ENCODE peak calls at places on chromosome 7, in seven cellular contexts. B is transverse colon, E is prostate gland, J is H1, S is HCT116, H is body of pancreas, A is breast epithelium. O is an unnamed sample. For H3K27me3, the result is how much of the 10 kb centered on the place peaks cover.

GRCh38 chr7:157046681-157047080 is 36.2 kb upstream of the MNX1 start:
- DNase-seq in B (no peak), E (no peak), J (no peak), S (no peak), H (no peak), A (no peak), O (no peak)

GRCh38 chr7:84191261-84191660 is 3.3 kb downstream of the SEMA3A start:
- DNase-seq in B (no peak), E (no peak), J (no peak), S (no peak), H (no peak), A (no peak), O (no peak)

GRCh38 chr7:94445696-94446194 is 51.0 kb downstream of the COL1A2 start:
- DNase-seq in B (no peak), E (no peak), J (no peak), S (no peak), H (no peak), A (no peak), O (no peak)

GRCh38 chr7:85750454-85750949 is 563.6 kb upstream of the SEMA3D start:
- DNase-seq in B (no peak), E (no peak), J (peak), S (peak), H (peak), A (no peak), O (no peak)

GRCh38 chr7:157474685-157475084 is 137.9 kb downstream of the DNAJB6 start:
- DNase-seq in B (no peak), E (no peak), J (peak), S (peak), H (no peak), A (no peak), O (no peak)

GRCh38 chr7:157969995-157970394 is 617.6 kb downstream of the PTPRN2 start:
- DNase-seq in B (no peak), E (no peak), J (no peak), S (no peak), H (no peak), A (no peak), O (no peak)

GRCh38 chr7:75686551-75686950 is 52.2 kb downstream of the HIP1 start:
- DNase-seq in B (no peak), E (no peak), J (no peak), S (no peak), H (no peak), A (no peak), O (no peak)

GRCh38 chr7:55065511-55066229 is 46.9 kb downstream of the EGFR start:
- DNase-seq in B (no peak), E (no peak), J (no peak), S (peak), H (peak), A (no peak), O (no peak)

GRCh38 chr7:149714081-149714909 is 59.1 kb downstream of the ZNF467 start:
- DNase-seq in B (peak), E (peak), J (peak), S (no peak), H (peak), A (peak), O (peak)

GRCh38 chr7:36207451-36208291 is 54.6 kb downstream of the EEPD1 start:
- DNase-seq in B (peak), E (no peak), J (no peak), S (no peak), H (peak), A (no peak), O (no peak)

GRCh38 chr7:132619967-132620366 is 43.7 kb upstream of the PLXNA4 start:
- DNase-seq in B (no peak), E (no peak), J (no peak), S (no peak), H (no peak), A (no peak), O (no peak)

GRCh38 chr7:71133232-71133622 is 1.3 kb downstream of the GALNT17 start:
- DNase-seq in B (no peak), E (no peak), J (no peak), S (no peak), H (no peak), A (no peak), O (no peak)

GRCh38 chr7:55533050-55533728 is 39.1 kb downstream of the VOPP1 start:
- DNase-seq in B (peak), E (no peak), J (no peak), S (no peak), H (peak), A (no peak), O (no peak)

GRCh38 chr7:51029586-51030230 is 247.0 kb upstream of the GRB10 start:
- DNase-seq in B (no peak), E (no peak), J (no peak), S (no peak), H (no peak), A (no peak), O (no peak)

GRCh38 chr7:117873056-117873932 is at the start of gene CTTNBP2:
- DNase-seq in B (peak), E (peak), J (no peak), S (peak), H (peak), A (peak), O (no peak)

GRCh38 chr7:117872565-117873055 is 631 bp downstream of the CTTNBP2 start:
- DNase-seq in B (peak), E (peak), J (no peak), S (peak), H (peak), A (no peak), O (no peak)

GRCh38 chr7:117871778-117872538 is 1.3 kb downstream of the CTTNBP2 start:
- DNase-seq in B (no peak), E (no peak), J (no peak), S (no peak), H (peak), A (no peak), O (no peak)

GRCh38 chr7:117870405-117870905 is 2.8 kb downstream of the CTTNBP2 start:
- DNase-seq in B (no peak), E (no peak), J (no peak), S (no peak), H (no peak), A (no peak), O (no peak)

DNA sequence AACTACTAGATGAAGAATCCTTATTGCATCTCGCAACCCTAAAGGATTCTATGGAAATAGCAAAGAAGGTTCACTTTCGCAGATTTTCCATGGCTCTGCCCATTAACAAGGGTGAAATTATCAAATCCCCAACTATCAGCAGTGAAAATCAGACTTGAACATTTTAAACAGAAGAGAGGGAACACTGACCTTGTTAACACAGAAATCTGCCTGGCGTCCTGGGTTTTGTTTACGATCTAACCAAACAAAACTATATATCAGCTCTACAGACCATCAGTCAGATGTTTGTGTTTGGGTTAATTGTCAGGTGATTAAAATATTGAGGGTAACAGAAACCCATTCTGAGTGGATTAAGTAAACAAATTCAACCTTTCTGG is 1.9 kb downstream of the CTTNBP2 start:
- DNase-seq in B (no peak), E (no peak), J (no peak), S (no peak), H (no peak), A (no peak), O (no peak)
- H3K27me3 ChIP-seq in B (under half), E (under half), J (under half), S (under half), H (under half), A (under half), O (under half)

GRCh38 chr7:112939589-112940313 is 146.9 kb downstream of the GPR85 start:
- DNase-seq in B (peak), E (peak), J (peak), S (peak), H (peak), A (peak), O (peak)

GRCh38 chr7:112938895-112939588 is 147.6 kb downstream of the GPR85 start:
- DNase-seq in B (peak), E (peak), J (no peak), S (no peak), H (peak), A (peak), O (no peak)

GRCh38 chr7:112942981-112943380 is 143.6 kb downstream of the GPR85 start:
- DNase-seq in B (no peak), E (no peak), J (no peak), S (no peak), H (no peak), A (no peak), O (no peak)

GRCh38 chr7:112937651-112938390 is 147.6 kb upstream of the TMEM168 start:
- DNase-seq in B (no peak), E (no peak), J (no peak), S (no peak), H (no peak), A (no peak), O (no peak)

GRCh38 chr7:112940314-112940732 is 146.3 kb downstream of the GPR85 start:
- DNase-seq in B (no peak), E (no peak), J (no peak), S (no peak), H (no peak), A (no peak), O (no peak)
- TF ChIP-seq POLR2A in B (no peak), E (no peak), J (peak), S (no peak), H (no peak), A (no peak), O (no peak)

GRCh38 chr7:97733276-97734206 is 1.7 kb downstream of the TAC1 start:
- DNase-seq in B (no peak), E (no peak), J (no peak), S (no peak), H (no peak), A (no peak), O (no peak)

GRCh38 chr7:97735075-97735474 is 3.2 kb downstream of the TAC1 start:
- DNase-seq in B (no peak), E (no peak), J (no peak), S (no peak), H (no peak), A (no peak), O (no peak)

GRCh38 chr7:97734255-97734654 is 2.4 kb downstream of the TAC1 start:
- DNase-seq in B (no peak), E (no peak), J (no peak), S (no peak), H (no peak), A (no peak), O (no peak)

GRCh38 chr7:97732567-97733275 is 835 bp downstream of the TAC1 start:
- DNase-seq in B (no peak), E (no peak), J (no peak), S (no peak), H (no peak), A (no peak), O (no peak)

GRCh38 chr7:97731736-97732370 is at the start of gene TAC1:
- DNase-seq in B (no peak), E (no peak), J (no peak), S (no peak), H (no peak), A (no peak), O (no peak)
- H3K27me3 ChIP-seq in B (half or more), E (under half), J (under half), S (under half), H (under half), A (under half), O (under half)

DNA sequence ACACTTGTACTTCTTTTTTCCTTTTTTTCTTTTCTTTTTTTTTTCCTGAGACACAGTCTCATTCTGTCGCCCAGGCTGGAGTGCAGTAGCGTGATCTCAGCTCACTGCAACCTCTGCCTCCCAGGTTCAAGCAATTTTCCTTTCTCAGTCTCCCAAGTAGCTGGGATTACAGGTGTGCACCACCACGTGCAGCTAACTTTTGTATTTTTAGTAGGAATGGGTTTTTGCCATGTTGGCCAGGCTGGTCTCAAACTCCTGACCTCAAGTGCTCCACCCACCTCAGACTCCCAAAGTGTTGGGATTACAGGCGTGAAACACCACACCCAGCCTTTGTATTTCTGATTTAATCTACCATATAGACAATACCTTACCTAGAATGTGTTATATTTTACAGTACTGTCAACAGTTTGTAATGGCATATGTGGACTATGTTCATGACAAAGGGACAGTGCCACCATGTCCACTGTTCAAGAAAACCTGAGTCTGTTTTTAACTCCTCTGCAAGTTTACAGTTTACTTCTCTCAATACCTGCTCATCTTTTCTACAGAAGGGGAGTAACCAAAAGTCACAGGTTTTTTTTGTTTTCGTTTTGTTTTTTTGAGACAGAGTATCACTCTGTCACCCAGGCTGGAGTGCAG is 223.8 kb upstream of the KLF14 start:
- DNase-seq in B (no peak), E (no peak), J (no peak), S (no peak), H (no peak), A (no peak), O (no peak)
- TF ChIP-seq POLR2A in B (no peak), E (no peak), J (no peak), S (no peak), H (no peak), A (no peak), O (no peak)

GRCh38 chr7:151168022-151168786 is 710 bp upstream of the GBX1 start:
- DNase-seq in B (peak), E (no peak), J (no peak), S (no peak), H (peak), A (no peak), O (no peak)
- H3K27me3 ChIP-seq in B (half or more), E (under half), J (half or more), S (under half), H (under half), A (under half), O (under half)

DNA sequence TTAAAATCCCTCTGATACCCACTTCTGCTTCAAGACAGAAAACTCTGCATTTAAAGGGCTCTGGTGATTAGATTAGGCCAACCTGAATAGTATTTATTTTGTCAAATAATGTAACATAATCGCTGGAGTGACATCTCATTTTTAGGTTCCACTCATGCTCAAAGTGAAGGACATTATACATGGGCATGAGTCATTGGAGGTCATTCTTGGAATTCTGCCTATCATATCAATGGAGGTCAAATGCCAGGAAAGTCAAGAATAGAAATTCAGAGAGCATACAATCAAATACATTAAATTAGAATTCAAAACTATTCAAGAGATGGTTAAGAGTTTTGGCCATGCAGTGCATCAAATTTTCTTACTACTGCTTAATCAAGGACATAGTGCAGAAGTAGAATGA is 50.8 kb upstream of the PRSS1 start:
- DNase-seq in B (no peak), E (no peak), J (no peak), S (no peak), H (no peak), A (no peak), O (no peak)
- TF ChIP-seq POLR2A in B (no peak), E (no peak), J (no peak), S (no peak), H (no peak), A (no peak), O (no peak)